ENCODE peak calls at places on chromosomes 5 and 9, in seven cellular contexts. T is stromal cell of bone marrow; R is stimulated activated CD4-positive, alpha-beta T cell treated with anti-CD3 and anti-CD28 coated beads, Interleukin-1b, Interleukin-23, amount 100 ng/mL, for 24 hours; Q is lower lobe of right lung; H is stimulated activated naive CD4-positive, alpha-beta T cell; N is GM12865; Y is A549. E is an unnamed sample.

GRCh38 chr5:137619191-137619870 is 116.6 kb downstream of the KLHL3 start:
- DNase-seq in Y (no peak), T (peak), R (no peak), H (no peak), N (no peak), Q (peak), E (peak)

GRCh38 chr5:140182075-140182709 is 7.2 kb downstream of the CYSTM1 start:
- DNase-seq in Y (no peak), H (no peak), T (peak), Q (no peak), R (no peak), N (no peak), E (peak)

GRCh38 chr9:68808481-68808880 is 103.4 kb downstream of the PIP5K1B start:
- DNase-seq in Q (no peak), N (no peak), Y (no peak), R (no peak), H (no peak), T (no peak), E (no peak)

GRCh38 chr9:36158917-36159316 is 10.3 kb upstream of the CCIN start:
- DNase-seq in T (no peak), H (no peak), Y (no peak), N (no peak), Q (no peak), R (no peak), E (no peak)

GRCh38 chr5:54274944-54275343 is 35.4 kb downstream of the ARL15 start:
- DNase-seq in N (no peak), Y (no peak), H (no peak), T (no peak), Q (no peak), R (no peak), E (no peak)

GRCh38 chr9:89674667-89675402 is 70.0 kb downstream of the GADD45G start:
- DNase-seq in Q (no peak), Y (no peak), T (no peak), H (no peak), N (no peak), R (no peak), E (no peak)

GRCh38 chr9:134434896-134435506 is 108.7 kb downstream of the RXRA start:
- DNase-seq in T (peak), R (no peak), H (no peak), Y (peak), N (no peak), Q (peak), E (peak)

GRCh38 chr5:64149268-64149667 is 16.4 kb upstream of the RNF180 start:
- DNase-seq in Q (no peak), Y (no peak), T (no peak), R (no peak), N (no peak), H (no peak), E (no peak)

GRCh38 chr5:134255418-134256150 is 29.7 kb upstream of the PPP2CA start:
- DNase-seq in Y (no peak), Q (no peak), R (no peak), H (no peak), T (no peak), N (no peak), E (no peak)

GRCh38 chr5:41575110-41575779 is 64.8 kb upstream of the PLCXD3 start:
- DNase-seq in Q (no peak), T (no peak), H (no peak), N (no peak), Y (no peak), R (no peak), E (no peak)

GRCh38 chr5:58629190-58630159 is 46.6 kb downstream of the RAB3C start:
- DNase-seq in R (no peak), T (no peak), H (no peak), N (no peak), Y (no peak), Q (no peak), E (no peak)

GRCh38 chr9:127128341-127129072 is 6.1 kb upstream of the ANGPTL2 start:
- DNase-seq in Y (no peak), R (no peak), Q (no peak), N (no peak), T (peak), H (no peak), E (no peak)

GRCh38 chr5:157148734-157149615 is 6.3 kb upstream of the MED7 start:
- DNase-seq in H (peak), Y (peak), Q (no peak), T (peak), N (peak), R (peak), E (peak)

E was measured in astrocyte of the cerebellum.